ENCODE peak calls at places on chromosome 15, in four cellular contexts. One of them, this sample, is unnamed.

GRCh38 chr15:60626669-60627068 is 147.7 kb upstream of the ICE2 start:
- DNase-seq in H9: no peak
- DNase-seq in SK-N-SH: no peak
- DNase-seq in DND-41: no peak
- DNase-seq in this sample: no peak

GRCh38 chr15:22915866-22916515 is 64.2 kb downstream of the CYFIP1 start:
- DNase-seq in SK-N-SH: no peak
- DNase-seq in H9: no peak
- DNase-seq in DND-41: no peak
- DNase-seq in this sample: no peak

GRCh38 chr15:63234479-63234878 is 42.9 kb upstream of the APH1B start:
- DNase-seq in SK-N-SH: no peak
- DNase-seq in DND-41: no peak
- DNase-seq in H9: no peak
- DNase-seq in this sample: peak

GRCh38 chr15:91857224-91857585 is 3.7 kb downstream of the SLCO3A1 start:
- DNase-seq in H9: no peak
- DNase-seq in SK-N-SH: no peak
- DNase-seq in DND-41: no peak
- DNase-seq in this sample: no peak

GRCh38 chr15:98799461-98799971 is 151.2 kb downstream of the IGF1R start:
- DNase-seq in SK-N-SH: no peak
- DNase-seq in H9: no peak
- DNase-seq in DND-41: no peak
- DNase-seq in this sample: no peak

GRCh38 chr15:76203766-76204557 is 107.3 kb downstream of the ETFA start:
- DNase-seq in SK-N-SH: no peak
- DNase-seq in DND-41: peak
- DNase-seq in H9: no peak
- DNase-seq in this sample: no peak

GRCh38 chr15:65460948-65461347 is 38.2 kb upstream of the IGDCC4 start:
- DNase-seq in SK-N-SH: no peak
- DNase-seq in DND-41: no peak
- DNase-seq in H9: no peak
- DNase-seq in this sample: peak

GRCh38 chr15:76285241-76285825 is 25.9 kb downstream of the ETFA start:
- DNase-seq in H9: no peak
- DNase-seq in DND-41: no peak
- DNase-seq in SK-N-SH: peak
- DNase-seq in this sample: peak

GRCh38 chr15:37907136-37907535 is 27.3 kb upstream of the TMCO5A start:
- DNase-seq in DND-41: no peak
- DNase-seq in H9: no peak
- DNase-seq in SK-N-SH: no peak
- DNase-seq in this sample: peak

GRCh38 chr15:69092159-69092558 is 68.3 kb upstream of the GLCE start:
- DNase-seq in DND-41: no peak
- DNase-seq in H9: no peak
- DNase-seq in SK-N-SH: no peak
- DNase-seq in this sample: peak

GRCh38 chr15:31276596-31277298 is 49.9 kb upstream of the KLF13 start:
- DNase-seq in H9: no peak
- DNase-seq in DND-41: peak
- DNase-seq in SK-N-SH: peak
- DNase-seq in this sample: no peak

GRCh38 chr15:70507772-70508351 is 255.5 kb downstream of the UACA start:
- DNase-seq in H9: no peak
- DNase-seq in SK-N-SH: no peak
- DNase-seq in DND-41: peak
- DNase-seq in this sample: peak

GRCh38 chr15:68589783-68590710 is 11.3 kb downstream of the CORO2B start:
- DNase-seq in DND-41: no peak
- DNase-seq in SK-N-SH: no peak
- DNase-seq in H9: no peak
- DNase-seq in this sample: no peak

GRCh38 chr15:75714195-75714594 is 1.5 kb upstream of the CSPG4 start:
- DNase-seq in H9: no peak
- DNase-seq in SK-N-SH: no peak
- DNase-seq in DND-41: no peak
- DNase-seq in this sample: no peak

GRCh38 chr15:44541282-44541958 is 4.5 kb downstream of the EIF3J start:
- DNase-seq in H9: no peak
- DNase-seq in DND-41: no peak
- DNase-seq in SK-N-SH: no peak
- DNase-seq in this sample: peak

GRCh38 chr15:51624022-51624421 is 1.5 kb upstream of the DMXL2 start:
- DNase-seq in H9: no peak
- DNase-seq in SK-N-SH: no peak
- DNase-seq in DND-41: no peak
- DNase-seq in this sample: no peak
- TF ChIP-seq CTCF in H9: no peak
- TF ChIP-seq CTCF in SK-N-SH: no peak
- TF ChIP-seq CTCF in DND-41: no peak
- TF ChIP-seq CTCF in this sample: no peak

DNA sequence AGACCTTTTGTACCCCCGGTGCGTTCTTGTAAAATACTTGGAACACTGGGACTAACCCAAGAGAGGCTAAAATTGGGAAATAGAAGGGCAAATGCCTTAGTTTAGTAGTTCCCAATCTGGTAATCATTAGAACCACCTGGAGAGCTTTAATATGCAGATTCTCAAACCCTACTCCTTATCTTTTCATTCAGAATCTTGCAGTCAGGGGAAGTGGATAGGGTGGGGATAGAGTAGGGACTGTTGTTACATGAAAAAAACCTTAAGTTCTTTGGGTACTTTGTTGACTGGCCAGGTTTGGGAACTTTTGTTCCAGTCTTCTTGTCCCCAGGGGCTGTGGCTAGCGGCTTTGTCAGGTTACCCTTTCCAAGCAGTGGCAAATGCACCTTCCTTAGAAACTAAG is 15.9 kb downstream of the MAPKBP1 start:
- DNase-seq in H9: no peak
- DNase-seq in SK-N-SH: no peak
- DNase-seq in DND-41: no peak
- DNase-seq in this sample: no peak
- H3K9ac ChIP-seq in H9: no peak
- H3K9ac ChIP-seq in SK-N-SH: no peak
- H3K9ac ChIP-seq in DND-41: no peak
- H3K9ac ChIP-seq in this sample: no peak

GRCh38 chr15:89051875-89052274 is 36.4 kb upstream of the ABHD2 start:
- DNase-seq in SK-N-SH: no peak
- DNase-seq in DND-41: no peak
- DNase-seq in H9: no peak
- DNase-seq in this sample: peak

GRCh38 chr15:89058376-89058775 is 29.9 kb upstream of the ABHD2 start:
- DNase-seq in H9: no peak
- DNase-seq in SK-N-SH: no peak
- DNase-seq in DND-41: no peak
- DNase-seq in this sample: no peak

GRCh38 chr15:89057506-89058133 is 30.6 kb upstream of the ABHD2 start:
- DNase-seq in H9: peak
- DNase-seq in DND-41: peak
- DNase-seq in SK-N-SH: peak
- DNase-seq in this sample: peak

GRCh38 chr15:89054873-89055272 is 33.4 kb upstream of the ABHD2 start:
- DNase-seq in DND-41: no peak
- DNase-seq in SK-N-SH: no peak
- DNase-seq in H9: no peak
- DNase-seq in this sample: no peak

GRCh38 chr15:89052474-89052873 is 35.8 kb upstream of the ABHD2 start:
- DNase-seq in H9: no peak
- DNase-seq in SK-N-SH: no peak
- DNase-seq in DND-41: peak
- DNase-seq in this sample: peak
- H3K4me2 ChIP-seq in H9: no peak
- H3K4me2 ChIP-seq in SK-N-SH: no peak
- H3K4me2 ChIP-seq in DND-41: no peak
- H3K4me2 ChIP-seq in this sample: no peak

GRCh38 chr15:96701876-96702275 is 371.4 kb downstream of the NR2F2 start:
- DNase-seq in H9: no peak
- DNase-seq in DND-41: no peak
- DNase-seq in SK-N-SH: no peak
- DNase-seq in this sample: peak
- TF ChIP-seq CTCF in H9: no peak
- TF ChIP-seq CTCF in DND-41: no peak
- TF ChIP-seq CTCF in SK-N-SH: no peak
- TF ChIP-seq CTCF in this sample: no peak

GRCh38 chr15:26661727-26662126 is 111.1 kb downstream of the GABRB3 start:
- DNase-seq in SK-N-SH: no peak
- DNase-seq in H9: no peak
- DNase-seq in DND-41: no peak
- DNase-seq in this sample: no peak
- H3K9ac ChIP-seq in SK-N-SH: no peak
- H3K9ac ChIP-seq in H9: no peak
- H3K9ac ChIP-seq in DND-41: no peak
- H3K9ac ChIP-seq in this sample: no peak

This sample was measured in fibroblast of lung.